ENCODE peak calls at places on chromosomes 5 and 9, in seven cellular contexts. One of them, this sample, is unnamed.

GRCh38 chr5:146047396-146047795 is 58.0 kb downstream of the PLAC8L1 start:
- DNase-seq in Right ventricle myocardium inferior: peak; percentile 55
- DNase-seq in activated T-cell treated with anti-CD3 and anti-CD28 coated beads for 24 hours: no peak
- DNase-seq in pancreas: no peak
- DNase-seq in CD4-positive, CD25-positive, alpha-beta regulatory T cell: no peak
- DNase-seq in astrocyte: no peak
- DNase-seq in WTC11: no peak
- DNase-seq in this sample: no peak

GRCh38 chr9:13432914-13433313 is 153.4 kb upstream of the MPDZ start:
- DNase-seq in Right ventricle myocardium inferior: no peak
- DNase-seq in pancreas: no peak
- DNase-seq in CD4-positive, CD25-positive, alpha-beta regulatory T cell: no peak
- DNase-seq in WTC11: no peak
- DNase-seq in activated T-cell treated with anti-CD3 and anti-CD28 coated beads for 24 hours: no peak
- DNase-seq in astrocyte: no peak
- DNase-seq in this sample: no peak

GRCh38 chr9:89461302-89461701 is 36.6 kb downstream of the SEMA4D start:
- DNase-seq in pancreas: no peak
- DNase-seq in Right ventricle myocardium inferior: no peak
- DNase-seq in CD4-positive, CD25-positive, alpha-beta regulatory T cell: no peak
- DNase-seq in WTC11: no peak
- DNase-seq in activated T-cell treated with anti-CD3 and anti-CD28 coated beads for 24 hours: peak; percentile 56
- DNase-seq in astrocyte: peak; percentile 84
- DNase-seq in this sample: no peak

GRCh38 chr9:127803507-127804352 is 1.0 kb downstream of the FPGS start:
- DNase-seq in activated T-cell treated with anti-CD3 and anti-CD28 coated beads for 24 hours: no peak
- DNase-seq in WTC11: no peak
- DNase-seq in CD4-positive, CD25-positive, alpha-beta regulatory T cell: no peak
- DNase-seq in pancreas: no peak
- DNase-seq in Right ventricle myocardium inferior: no peak
- DNase-seq in astrocyte: no peak
- DNase-seq in this sample: peak; percentile 52

GRCh38 chr5:39158786-39159185 is 60.6 kb downstream of the FYB1 start:
- DNase-seq in activated T-cell treated with anti-CD3 and anti-CD28 coated beads for 24 hours: no peak
- DNase-seq in Right ventricle myocardium inferior: no peak
- DNase-seq in astrocyte: no peak
- DNase-seq in WTC11: no peak
- DNase-seq in pancreas: no peak
- DNase-seq in CD4-positive, CD25-positive, alpha-beta regulatory T cell: no peak
- DNase-seq in this sample: no peak

GRCh38 chr9:112790231-112790774 is 39.7 kb downstream of the SNX30 start:
- DNase-seq in pancreas: no peak
- DNase-seq in astrocyte: peak; percentile 53
- DNase-seq in Right ventricle myocardium inferior: no peak
- DNase-seq in CD4-positive, CD25-positive, alpha-beta regulatory T cell: no peak
- DNase-seq in activated T-cell treated with anti-CD3 and anti-CD28 coated beads for 24 hours: no peak
- DNase-seq in WTC11: no peak
- DNase-seq in this sample: peak; percentile 28

GRCh38 chr5:95738069-95738468 is 6.9 kb downstream of the RHOBTB3 start:
- DNase-seq in Right ventricle myocardium inferior: no peak
- DNase-seq in activated T-cell treated with anti-CD3 and anti-CD28 coated beads for 24 hours: no peak
- DNase-seq in astrocyte: no peak
- DNase-seq in CD4-positive, CD25-positive, alpha-beta regulatory T cell: no peak
- DNase-seq in WTC11: no peak
- DNase-seq in pancreas: no peak
- DNase-seq in this sample: no peak

GRCh38 chr9:4318741-4319140 is 18.9 kb upstream of the GLIS3 start:
- DNase-seq in CD4-positive, CD25-positive, alpha-beta regulatory T cell: no peak
- DNase-seq in Right ventricle myocardium inferior: no peak
- DNase-seq in activated T-cell treated with anti-CD3 and anti-CD28 coated beads for 24 hours: no peak
- DNase-seq in pancreas: no peak
- DNase-seq in WTC11: no peak
- DNase-seq in astrocyte: no peak
- DNase-seq in this sample: no peak

GRCh38 chr9:3809724-3810123 is 283.9 kb upstream of the RFX3 start:
- DNase-seq in pancreas: no peak
- DNase-seq in Right ventricle myocardium inferior: no peak
- DNase-seq in astrocyte: no peak
- DNase-seq in CD4-positive, CD25-positive, alpha-beta regulatory T cell: no peak
- DNase-seq in WTC11: no peak
- DNase-seq in activated T-cell treated with anti-CD3 and anti-CD28 coated beads for 24 hours: no peak
- DNase-seq in this sample: no peak

GRCh38 chr5:140240987-140241706 is 61.8 kb downstream of the PFDN1 start:
- DNase-seq in Right ventricle myocardium inferior: peak; percentile 92
- DNase-seq in WTC11: peak; percentile 79
- DNase-seq in pancreas: peak; percentile 78
- DNase-seq in activated T-cell treated with anti-CD3 and anti-CD28 coated beads for 24 hours: no peak
- DNase-seq in astrocyte: peak; percentile 87
- DNase-seq in CD4-positive, CD25-positive, alpha-beta regulatory T cell: no peak
- DNase-seq in this sample: peak; percentile 78